ENCODE peak calls at places on chromosomes 7 and 10, in six cellular contexts. D is H9, B is neuronal stem cell, G is H1, U is mesendoderm, H is trophoblast cell. M is an unnamed sample.

GRCh38 chr7:143384148-143384547 is 3.0 kb downstream of the ZYX start:
- DNase-seq in H (no peak), U (no peak), D (no peak), G (no peak), B (no peak), M (peak; percentile 59)

GRCh38 chr7:64314493-64315020 is 796 bp downstream of the ZNF736 start:
- DNase-seq in B (no peak), U (no peak), H (no peak), G (no peak), D (no peak), M (no peak)

GRCh38 chr10:133159950-133160812 is at the start of gene KNDC1:
- DNase-seq in B (no peak), H (no peak), U (peak; percentile 48), G (no peak), D (peak; percentile 58), M (peak; percentile 17)

GRCh38 chr7:74505426-74506328 is 52.0 kb downstream of the GTF2IRD1 start:
- DNase-seq in U (no peak), H (no peak), B (no peak), D (no peak), G (no peak), M (peak; percentile 74)

GRCh38 chr7:139328375-139328774 is 12.8 kb upstream of the FMC1 start:
- DNase-seq in B (no peak), U (no peak), D (no peak), H (peak; percentile 75), G (no peak), M (peak; percentile 95)

GRCh38 chr7:87344446-87344845 is 1.0 kb upstream of the CROT start:
- DNase-seq in G (no peak), D (no peak), U (no peak), H (no peak), B (no peak), M (no peak)

GRCh38 chr7:64183126-64183742 is 23.8 kb upstream of the ZNF735 start:
- DNase-seq in G (peak; percentile 52), B (no peak), H (peak; percentile 14), D (no peak), U (no peak), M (no peak)

GRCh38 chr10:92997620-92998019 is 63.0 kb upstream of the CYP26C1 start:
- DNase-seq in B (no peak), H (no peak), D (no peak), U (no peak), G (no peak), M (no peak)

GRCh38 chr10:84140036-84140379 is 699 bp downstream of the GHITM start:
- DNase-seq in U (peak; percentile 48), G (no peak), B (no peak), D (no peak), H (peak; percentile 71), M (peak; percentile 31)

DNA sequence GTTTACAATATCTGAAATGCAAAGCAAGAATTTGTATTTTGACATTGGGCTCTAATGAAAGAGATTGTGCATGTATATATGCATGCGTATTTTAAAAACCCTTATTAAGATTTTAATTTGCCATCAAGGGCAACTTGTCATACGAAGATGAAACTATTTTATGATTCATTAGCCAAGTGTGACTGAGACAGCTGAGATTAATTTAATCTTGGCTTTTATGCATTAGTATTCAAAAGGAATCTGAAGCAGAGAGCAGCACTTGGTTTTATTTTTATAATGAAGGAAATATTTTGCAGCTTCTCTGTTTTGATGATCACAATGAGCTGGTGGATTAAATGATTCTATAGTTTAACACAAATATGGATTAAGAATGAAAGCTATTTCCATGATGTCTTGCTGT is 45.9 kb upstream of the AKR1E2 start:
- DNase-seq in G (no peak), D (no peak), B (no peak), U (no peak), H (no peak), M (no peak)
- H3K18ac ChIP-seq in G (no peak overlapping the region), D (no peak overlapping the region), B (no peak overlapping the region), U (no peak overlapping the region), H (no peak overlapping the region), M (no peak overlapping the region)

GRCh38 chr10:7407368-7408002 is 3.3 kb downstream of the SFMBT2 start:
- DNase-seq in D (peak; percentile 35), H (no peak), G (peak; percentile 59), B (no peak), U (peak; percentile 49), M (no peak)
- H3K18ac ChIP-seq in D (peak overlapping the region; percentile 71), H (peak overlapping the region; percentile 0), G (peak overlapping the region; percentile 96), B (peak overlapping the region; percentile 97), U (peak overlapping the region; percentile 41), M (no peak overlapping the region)

GRCh38 chr10:5947471-5948207 is 29.7 kb downstream of the IL15RA start:
- DNase-seq in D (no peak), G (no peak), U (no peak), H (peak; percentile 51), B (no peak), M (no peak)

GRCh38 chr10:5948208-5948585 is 29.1 kb downstream of the IL15RA start:
- DNase-seq in H (no peak), U (no peak), D (no peak), G (no peak), B (no peak), M (no peak)

GRCh38 chr10:5945561-5946418 is 31.6 kb downstream of the IL15RA start:
- DNase-seq in H (peak; percentile 20), G (no peak), D (no peak), B (no peak), U (peak; percentile 66), M (peak; percentile 97)

GRCh38 chr10:5945203-5945534 is 32.2 kb downstream of the IL15RA start:
- DNase-seq in G (no peak), D (no peak), B (no peak), U (no peak), H (no peak), M (no peak)

DNA sequence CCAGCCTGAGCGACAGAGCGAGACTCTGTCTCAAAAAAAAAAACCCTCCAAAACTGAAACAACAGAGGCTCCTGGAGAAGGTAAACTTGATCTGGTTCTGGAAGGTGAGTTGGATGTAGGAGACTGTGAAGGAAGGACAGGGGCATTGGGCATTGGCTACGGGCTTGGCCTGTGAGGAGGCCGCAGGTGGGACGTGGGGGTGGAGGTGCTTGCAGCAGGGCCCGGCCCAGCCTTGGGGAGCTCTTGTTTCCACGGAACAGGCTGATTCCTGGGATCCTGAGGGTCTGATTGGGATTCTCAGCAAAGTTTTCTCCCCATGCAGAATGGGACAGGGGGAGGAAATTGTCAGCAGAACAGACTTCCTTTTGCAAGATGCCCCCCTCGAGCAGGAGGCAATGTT is 30.6 kb downstream of the IL15RA start:
- DNase-seq in H (no peak), U (no peak), D (no peak), G (no peak), B (no peak), M (no peak)
- H3K18ac ChIP-seq in H (no peak overlapping the region), U (no peak overlapping the region), D (no peak overlapping the region), G (no peak overlapping the region), B (no peak overlapping the region), M (peak overlapping the region; percentile 82)

GRCh38 chr7:5634107-5634950 is 147.1 kb downstream of the RNF216 start:
- DNase-seq in U (peak; percentile 94), D (peak; percentile 87), B (no peak), G (peak; percentile 72), H (no peak), M (peak; percentile 94)

GRCh38 chr7:5636914-5637313 is 144.5 kb downstream of the RNF216 start:
- DNase-seq in G (no peak), B (no peak), D (no peak), U (peak; percentile 89), H (no peak), M (peak; percentile 90)

GRCh38 chr7:5637415-5637814 is 144.0 kb downstream of the RNF216 start:
- DNase-seq in H (no peak), B (no peak), D (no peak), G (no peak), U (no peak), M (no peak)

GRCh38 chr7:5636446-5636835 is 145.0 kb downstream of the RNF216 start:
- DNase-seq in H (no peak), D (no peak), B (no peak), G (no peak), U (peak; percentile 56), M (no peak)

GRCh38 chr7:5635461-5636445 is 145.7 kb downstream of the RNF216 start:
- DNase-seq in G (no peak), D (no peak), H (no peak), B (no peak), U (no peak), M (no peak)
- H3K18ac ChIP-seq in G (peak overlapping the region; percentile 53), D (peak overlapping the region; percentile 19), H (peak overlapping the region; percentile 12), B (peak overlapping the region; percentile 3), U (peak overlapping the region; percentile 91), M (peak overlapping the region; percentile 18)

GRCh38 chr7:47540053-47540386 is 41.9 kb downstream of the TNS3 start:
- DNase-seq in H (no peak), U (no peak), B (no peak), D (no peak), G (no peak), M (no peak)

GRCh38 chr7:47540387-47541093 is 41.4 kb downstream of the TNS3 start:
- DNase-seq in H (no peak), U (no peak), D (no peak), B (no peak), G (no peak), M (no peak)

GRCh38 chr7:47538846-47539311 is 43.0 kb downstream of the TNS3 start:
- DNase-seq in D (no peak), U (no peak), H (peak; percentile 46), G (no peak), B (no peak), M (no peak)

GRCh38 chr7:47537716-47538640 is 43.9 kb downstream of the TNS3 start:
- DNase-seq in D (no peak), G (no peak), H (no peak), B (no peak), U (no peak), M (no peak)

DNA sequence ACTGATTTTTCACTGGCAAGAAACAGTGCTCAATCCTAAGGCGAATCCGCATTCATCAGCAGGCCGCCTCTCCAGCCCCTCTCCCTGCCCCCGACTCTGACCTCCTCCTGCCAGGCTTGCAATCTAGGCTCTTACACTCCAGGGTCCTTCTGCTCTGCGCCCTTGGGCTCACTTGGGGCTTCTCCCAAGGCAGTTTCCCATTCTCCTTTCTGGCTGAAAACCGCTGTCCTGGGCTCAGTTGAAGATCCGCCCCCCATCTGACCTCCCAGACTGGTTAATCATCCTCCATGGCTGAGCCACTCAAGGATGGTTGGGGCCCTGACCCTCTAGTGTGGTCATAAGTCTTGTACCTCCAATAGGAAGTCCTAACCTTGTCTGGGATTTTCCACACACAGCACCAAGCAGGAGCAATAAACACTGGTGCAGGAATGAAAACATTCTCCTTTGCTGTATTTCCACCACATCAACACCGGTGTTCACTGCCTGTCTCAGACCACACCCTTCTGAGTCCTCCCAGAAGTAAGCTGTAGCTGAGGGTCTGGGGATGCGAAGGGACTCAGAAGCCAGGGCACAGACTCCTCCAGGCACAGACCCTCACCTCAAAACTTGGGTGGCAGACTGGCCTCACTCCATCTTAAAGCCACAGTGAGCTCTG is 42.4 kb downstream of the TNS3 start:
- DNase-seq in H (no peak), D (no peak), U (no peak), B (no peak), G (no peak), M (peak; percentile 92)
- H3K18ac ChIP-seq in H (peak overlapping the region; percentile 40), D (no peak overlapping the region), U (no peak overlapping the region), B (peak overlapping the region; percentile 49), G (peak overlapping the region; percentile 78), M (no peak overlapping the region)

DNA sequence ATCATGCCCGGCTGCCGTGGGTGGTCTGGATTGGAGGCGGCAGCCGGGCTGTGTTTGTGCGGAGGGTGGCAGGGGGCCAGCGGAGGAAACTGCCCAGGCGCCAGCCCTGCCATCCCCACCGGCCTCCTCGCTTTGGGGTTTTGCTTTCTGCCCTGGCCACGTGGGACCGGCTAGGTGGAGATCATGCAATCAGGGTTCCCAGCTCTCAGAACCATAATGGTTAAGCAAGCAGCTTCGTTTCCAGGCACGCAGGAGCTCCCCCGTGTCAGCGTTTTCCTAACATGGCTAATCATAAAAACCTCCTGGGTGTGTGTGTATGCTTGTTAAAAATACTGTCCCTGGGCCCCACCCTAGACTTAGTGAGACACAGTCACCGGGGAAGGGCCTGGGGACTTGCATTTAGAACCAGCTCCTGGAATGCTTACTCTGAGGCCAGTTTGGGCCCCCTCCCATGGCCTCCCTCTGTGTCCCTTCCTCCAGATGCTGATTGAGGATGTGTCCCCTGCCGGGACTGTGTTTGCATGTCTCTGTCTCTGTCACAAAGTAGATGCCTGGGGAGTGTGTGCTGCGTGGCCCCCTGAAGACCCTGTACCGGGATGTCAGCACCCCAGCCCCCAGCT is 119.3 kb downstream of the CUX1 start:
- DNase-seq in D (peak; percentile 93), H (no peak), G (peak; percentile 80), U (peak; percentile 98), B (no peak), M (peak; percentile 33)
- H3K18ac ChIP-seq in D (peak overlapping the region; percentile 83), H (peak overlapping the region; percentile 52), G (peak overlapping the region; percentile 99), U (peak overlapping the region; percentile 91), B (peak overlapping the region; percentile 83), M (no peak overlapping the region)

M was measured in IMR-90.